ENCODE peak calls at places on chromosomes 5 and 9, in six cellular contexts. L is IMR-90, O is H1, M is neuronal stem cell, Z is H9, D is mesenchymal stem cell. X is an unnamed sample.

GRCh38 chr9:33287087-33287490 is 3.2 kb upstream of the NFX1 start:
- DNase-seq in L (peak), D (peak), M (no peak), Z (peak), O (peak), X (peak)

GRCh38 chr5:76175051-76175666 is 92.0 kb downstream of the SV2C start:
- DNase-seq in D (peak), Z (peak), L (peak), M (peak), O (peak), X (peak)

GRCh38 chr9:35116898-35117551 is 1.4 kb upstream of the ATOSB start:
- DNase-seq in L (peak), Z (peak), D (peak), M (peak), O (peak), X (peak)

GRCh38 chr5:160462167-160462566 is 40.5 kb downstream of the PTTG1 start:
- DNase-seq in L (no peak), M (no peak), D (no peak), O (no peak), Z (no peak), X (no peak)

GRCh38 chr5:144028644-144029043 is 141.8 kb downstream of the YIPF5 start:
- DNase-seq in M (no peak), D (peak), O (no peak), Z (no peak), L (peak), X (no peak)

GRCh38 chr5:1018596-1018995 is 10.0 kb downstream of the NKD2 start:
- DNase-seq in Z (no peak), M (no peak), D (no peak), L (no peak), O (no peak), X (no peak)

GRCh38 chr5:43729846-43730478 is 127.0 kb downstream of the NNT start:
- DNase-seq in L (peak), Z (no peak), D (peak), O (no peak), M (peak), X (peak)

GRCh38 chr5:145341842-145342241 is 493.3 kb downstream of the PRELID2 start:
- DNase-seq in Z (no peak), D (peak), M (no peak), L (peak), O (no peak), X (no peak)

GRCh38 chr5:152271420-152271819 is 133.7 kb downstream of the NMUR2 start:
- DNase-seq in Z (peak), M (peak), D (no peak), L (no peak), O (no peak), X (peak)

GRCh38 chr9:93507780-93508179 is 54.4 kb upstream of the FAM120AOS start:
- DNase-seq in L (no peak), M (no peak), D (no peak), Z (no peak), O (no peak), X (no peak)

GRCh38 chr5:150600951-150601773 is 39.3 kb upstream of the SYNPO start:
- DNase-seq in L (no peak), M (no peak), D (no peak), Z (no peak), O (no peak), X (no peak)
- H2AFZ ChIP-seq in L (no peak), M (peak), D (no peak), Z (no peak), O (no peak), X (no peak)

GRCh38 chr5:68215888-68216736 is 556 bp downstream of the PIK3R1 start:
- DNase-seq in D (peak), Z (peak), M (peak), O (peak), L (peak), X (peak)
- H3K4ac ChIP-seq in D (peak), Z (no peak), M (no peak), O (no peak), L (peak), X (peak)

DNA sequence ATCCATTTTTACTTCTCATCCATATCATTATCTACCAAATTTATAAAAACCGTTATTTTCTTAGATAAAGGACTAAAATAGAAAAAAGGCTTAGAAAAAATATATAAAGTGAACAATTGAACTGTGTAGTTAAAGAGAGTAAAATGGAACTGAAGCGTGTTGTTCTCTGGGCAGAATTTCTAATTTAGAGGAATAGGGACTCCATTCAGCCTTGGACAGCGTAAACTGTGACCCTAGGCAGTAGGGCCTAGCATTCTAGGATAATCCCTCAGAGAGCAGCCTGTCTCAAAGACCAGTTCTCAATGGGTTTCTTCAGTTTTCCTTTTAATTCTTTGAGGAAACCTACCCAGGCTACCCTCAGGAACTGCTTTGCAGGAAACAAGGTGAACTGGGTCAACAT is 11.1 kb downstream of the ZNF462 start:
- DNase-seq in Z (no peak), L (no peak), O (no peak), M (no peak), D (no peak), X (no peak)
- H3K18ac ChIP-seq in Z (no peak), L (no peak), O (no peak), M (no peak), D (no peak), X (no peak)

GRCh38 chr5:170390472-170390871 is 1.3 kb upstream of the KCNMB1 start:
- DNase-seq in O (no peak), M (no peak), Z (no peak), D (no peak), L (no peak), X (no peak)
- H2AFZ ChIP-seq in O (no peak), M (no peak), Z (no peak), D (no peak), L (no peak), X (no peak)

GRCh38 chr9:114958021-114958846 is 27.8 kb upstream of the TNFSF8 start:
- DNase-seq in Z (no peak), M (no peak), D (no peak), L (no peak), O (no peak), X (peak)
- H3K4ac ChIP-seq in Z (no peak), M (no peak), D (no peak), L (no peak), O (no peak), X (no peak)